ENCODE peak calls at places on chromosomes 1 and 21, in six cellular contexts. One of them, this sample, is unnamed.

GRCh38 chr1:46515576-46515975 is 25.9 kb downstream of the DMBX1 start:
- DNase-seq in small intestine: no peak
- DNase-seq in HFFc6: no peak
- DNase-seq in transverse colon: no peak
- DNase-seq in activated CD8-positive, alpha-beta memory T cell treated with anti-CD3 and anti-CD28 coated beads, Interleukin-2, amount 10 ng/mL, durations not matched to agents 7 days and 5 days: no peak
- DNase-seq in NCI-H460: no peak
- DNase-seq in this sample: no peak

GRCh38 chr1:156848461-156849150 is 10.3 kb downstream of the INSRR start:
- DNase-seq in activated CD8-positive, alpha-beta memory T cell treated with anti-CD3 and anti-CD28 coated beads, Interleukin-2, amount 10 ng/mL, durations not matched to agents 7 days and 5 days: peak; percentile 90
- DNase-seq in HFFc6: no peak
- DNase-seq in NCI-H460: no peak
- DNase-seq in small intestine: peak; percentile 64
- DNase-seq in transverse colon: peak; percentile 65
- DNase-seq in this sample: no peak

GRCh38 chr1:113074237-113074636 is 1.2 kb downstream of the LRIG2 start:
- DNase-seq in HFFc6: no peak
- DNase-seq in small intestine: no peak
- DNase-seq in activated CD8-positive, alpha-beta memory T cell treated with anti-CD3 and anti-CD28 coated beads, Interleukin-2, amount 10 ng/mL, durations not matched to agents 7 days and 5 days: no peak
- DNase-seq in NCI-H460: no peak
- DNase-seq in transverse colon: no peak
- DNase-seq in this sample: no peak

GRCh38 chr1:184614667-184615066 is 140.0 kb downstream of the EDEM3 start:
- DNase-seq in HFFc6: no peak
- DNase-seq in NCI-H460: no peak
- DNase-seq in small intestine: no peak
- DNase-seq in transverse colon: no peak
- DNase-seq in activated CD8-positive, alpha-beta memory T cell treated with anti-CD3 and anti-CD28 coated beads, Interleukin-2, amount 10 ng/mL, durations not matched to agents 7 days and 5 days: no peak
- DNase-seq in this sample: no peak

GRCh38 chr1:233735847-233736246 is 121.9 kb downstream of the KCNK1 start:
- DNase-seq in NCI-H460: no peak
- DNase-seq in HFFc6: no peak
- DNase-seq in small intestine: no peak
- DNase-seq in transverse colon: no peak
- DNase-seq in activated CD8-positive, alpha-beta memory T cell treated with anti-CD3 and anti-CD28 coated beads, Interleukin-2, amount 10 ng/mL, durations not matched to agents 7 days and 5 days: no peak
- DNase-seq in this sample: no peak

GRCh38 chr1:151568626-151569088 is 28.5 kb downstream of the TUFT1 start:
- DNase-seq in small intestine: peak; percentile 74
- DNase-seq in activated CD8-positive, alpha-beta memory T cell treated with anti-CD3 and anti-CD28 coated beads, Interleukin-2, amount 10 ng/mL, durations not matched to agents 7 days and 5 days: peak; percentile 44
- DNase-seq in NCI-H460: no peak
- DNase-seq in HFFc6: no peak
- DNase-seq in transverse colon: no peak
- DNase-seq in this sample: no peak

GRCh38 chr1:60108223-60108622 is 34.7 kb upstream of the C1orf87 start:
- DNase-seq in NCI-H460: no peak
- DNase-seq in HFFc6: no peak
- DNase-seq in activated CD8-positive, alpha-beta memory T cell treated with anti-CD3 and anti-CD28 coated beads, Interleukin-2, amount 10 ng/mL, durations not matched to agents 7 days and 5 days: no peak
- DNase-seq in transverse colon: no peak
- DNase-seq in small intestine: no peak
- DNase-seq in this sample: no peak

GRCh38 chr1:19786988-19787423 is 12.7 kb downstream of the TMCO4 start:
- DNase-seq in NCI-H460: no peak
- DNase-seq in activated CD8-positive, alpha-beta memory T cell treated with anti-CD3 and anti-CD28 coated beads, Interleukin-2, amount 10 ng/mL, durations not matched to agents 7 days and 5 days: no peak
- DNase-seq in transverse colon: peak; percentile 44
- DNase-seq in small intestine: no peak
- DNase-seq in HFFc6: no peak
- DNase-seq in this sample: no peak

GRCh38 chr1:17119744-17120482 is 662 bp upstream of the PADI2 start:
- DNase-seq in small intestine: no peak
- DNase-seq in activated CD8-positive, alpha-beta memory T cell treated with anti-CD3 and anti-CD28 coated beads, Interleukin-2, amount 10 ng/mL, durations not matched to agents 7 days and 5 days: no peak
- DNase-seq in HFFc6: no peak
- DNase-seq in NCI-H460: no peak
- DNase-seq in transverse colon: no peak
- DNase-seq in this sample: peak; percentile 93

GRCh38 chr1:174676856-174677255 is 229.1 kb downstream of the GPR52 start:
- DNase-seq in transverse colon: no peak
- DNase-seq in activated CD8-positive, alpha-beta memory T cell treated with anti-CD3 and anti-CD28 coated beads, Interleukin-2, amount 10 ng/mL, durations not matched to agents 7 days and 5 days: no peak
- DNase-seq in NCI-H460: no peak
- DNase-seq in HFFc6: no peak
- DNase-seq in small intestine: no peak
- DNase-seq in this sample: no peak

GRCh38 chr1:181846001-181846645 is 215.4 kb downstream of the ZNF648 start:
- DNase-seq in small intestine: no peak
- DNase-seq in transverse colon: no peak
- DNase-seq in NCI-H460: no peak
- DNase-seq in activated CD8-positive, alpha-beta memory T cell treated with anti-CD3 and anti-CD28 coated beads, Interleukin-2, amount 10 ng/mL, durations not matched to agents 7 days and 5 days: no peak
- DNase-seq in HFFc6: no peak
- DNase-seq in this sample: no peak

GRCh38 chr1:184388671-184389292 is 2.0 kb downstream of the C1orf21 start:
- DNase-seq in small intestine: no peak
- DNase-seq in NCI-H460: no peak
- DNase-seq in activated CD8-positive, alpha-beta memory T cell treated with anti-CD3 and anti-CD28 coated beads, Interleukin-2, amount 10 ng/mL, durations not matched to agents 7 days and 5 days: no peak
- DNase-seq in transverse colon: no peak
- DNase-seq in HFFc6: no peak
- DNase-seq in this sample: no peak

GRCh38 chr1:209630383-209631219 is 21.6 kb downstream of the LAMB3 start:
- DNase-seq in NCI-H460: no peak
- DNase-seq in transverse colon: no peak
- DNase-seq in activated CD8-positive, alpha-beta memory T cell treated with anti-CD3 and anti-CD28 coated beads, Interleukin-2, amount 10 ng/mL, durations not matched to agents 7 days and 5 days: no peak
- DNase-seq in HFFc6: no peak
- DNase-seq in small intestine: peak; percentile 47
- DNase-seq in this sample: no peak

GRCh38 chr1:119829636-119830035 is 18.4 kb upstream of the REG4 start:
- DNase-seq in activated CD8-positive, alpha-beta memory T cell treated with anti-CD3 and anti-CD28 coated beads, Interleukin-2, amount 10 ng/mL, durations not matched to agents 7 days and 5 days: no peak
- DNase-seq in HFFc6: no peak
- DNase-seq in small intestine: no peak
- DNase-seq in NCI-H460: no peak
- DNase-seq in transverse colon: no peak
- DNase-seq in this sample: no peak

GRCh38 chr1:77639056-77639455 is 43.4 kb downstream of the ZZZ3 start:
- DNase-seq in NCI-H460: no peak
- DNase-seq in transverse colon: no peak
- DNase-seq in activated CD8-positive, alpha-beta memory T cell treated with anti-CD3 and anti-CD28 coated beads, Interleukin-2, amount 10 ng/mL, durations not matched to agents 7 days and 5 days: no peak
- DNase-seq in small intestine: no peak
- DNase-seq in HFFc6: peak; percentile 54
- DNase-seq in this sample: no peak

GRCh38 chr1:29453502-29454240 is 217.3 kb downstream of the PTPRU start:
- DNase-seq in small intestine: peak; percentile 12
- DNase-seq in NCI-H460: peak; percentile 24
- DNase-seq in activated CD8-positive, alpha-beta memory T cell treated with anti-CD3 and anti-CD28 coated beads, Interleukin-2, amount 10 ng/mL, durations not matched to agents 7 days and 5 days: no peak
- DNase-seq in transverse colon: no peak
- DNase-seq in HFFc6: peak; percentile 33
- DNase-seq in this sample: peak; percentile 68

GRCh38 chr1:37549341-37549740 is 4.8 kb downstream of the SNIP1 start:
- DNase-seq in transverse colon: no peak
- DNase-seq in NCI-H460: no peak
- DNase-seq in HFFc6: no peak
- DNase-seq in activated CD8-positive, alpha-beta memory T cell treated with anti-CD3 and anti-CD28 coated beads, Interleukin-2, amount 10 ng/mL, durations not matched to agents 7 days and 5 days: no peak
- DNase-seq in small intestine: no peak
- DNase-seq in this sample: no peak

GRCh38 chr1:14877224-14877623 is 276.3 kb upstream of the TMEM51 start:
- DNase-seq in activated CD8-positive, alpha-beta memory T cell treated with anti-CD3 and anti-CD28 coated beads, Interleukin-2, amount 10 ng/mL, durations not matched to agents 7 days and 5 days: no peak
- DNase-seq in small intestine: no peak
- DNase-seq in transverse colon: no peak
- DNase-seq in NCI-H460: no peak
- DNase-seq in HFFc6: no peak
- DNase-seq in this sample: no peak

GRCh38 chr1:100387644-100388350 is 35.5 kb downstream of the CDC14A start:
- DNase-seq in transverse colon: no peak
- DNase-seq in HFFc6: no peak
- DNase-seq in small intestine: no peak
- DNase-seq in NCI-H460: no peak
- DNase-seq in activated CD8-positive, alpha-beta memory T cell treated with anti-CD3 and anti-CD28 coated beads, Interleukin-2, amount 10 ng/mL, durations not matched to agents 7 days and 5 days: no peak
- DNase-seq in this sample: no peak

GRCh38 chr1:48448932-48449331 is 23.1 kb downstream of the SPATA6 start:
- DNase-seq in NCI-H460: no peak
- DNase-seq in transverse colon: no peak
- DNase-seq in activated CD8-positive, alpha-beta memory T cell treated with anti-CD3 and anti-CD28 coated beads, Interleukin-2, amount 10 ng/mL, durations not matched to agents 7 days and 5 days: no peak
- DNase-seq in HFFc6: no peak
- DNase-seq in small intestine: no peak
- DNase-seq in this sample: no peak

GRCh38 chr1:48903291-48903690 is 126.6 kb upstream of the BEND5 start:
- DNase-seq in small intestine: no peak
- DNase-seq in NCI-H460: no peak
- DNase-seq in activated CD8-positive, alpha-beta memory T cell treated with anti-CD3 and anti-CD28 coated beads, Interleukin-2, amount 10 ng/mL, durations not matched to agents 7 days and 5 days: no peak
- DNase-seq in transverse colon: no peak
- DNase-seq in HFFc6: no peak
- DNase-seq in this sample: no peak

GRCh38 chr1:229570891-229571516 is 12.5 kb upstream of the ABCB10 start:
- DNase-seq in small intestine: no peak
- DNase-seq in activated CD8-positive, alpha-beta memory T cell treated with anti-CD3 and anti-CD28 coated beads, Interleukin-2, amount 10 ng/mL, durations not matched to agents 7 days and 5 days: no peak
- DNase-seq in transverse colon: no peak
- DNase-seq in NCI-H460: no peak
- DNase-seq in HFFc6: no peak
- DNase-seq in this sample: no peak

GRCh38 chr1:17696417-17697301 is 58.5 kb upstream of the ACTL8 start:
- DNase-seq in small intestine: peak; percentile 10
- DNase-seq in transverse colon: no peak
- DNase-seq in activated CD8-positive, alpha-beta memory T cell treated with anti-CD3 and anti-CD28 coated beads, Interleukin-2, amount 10 ng/mL, durations not matched to agents 7 days and 5 days: no peak
- DNase-seq in HFFc6: peak; percentile 79
- DNase-seq in NCI-H460: peak; percentile 30
- DNase-seq in this sample: no peak

GRCh38 chr21:7951854-7952519 is 2569.4 kb upstream of the TPTE start:
- DNase-seq in small intestine: no peak
- DNase-seq in HFFc6: no peak
- DNase-seq in transverse colon: no peak
- DNase-seq in activated CD8-positive, alpha-beta memory T cell treated with anti-CD3 and anti-CD28 coated beads, Interleukin-2, amount 10 ng/mL, durations not matched to agents 7 days and 5 days: no peak
- DNase-seq in NCI-H460: no peak
- DNase-seq in this sample: peak; percentile 26

GRCh38 chr21:44941567-44941966 is 1.7 kb downstream of the SLX9 start:
- DNase-seq in small intestine: no peak
- DNase-seq in NCI-H460: no peak
- DNase-seq in HFFc6: no peak
- DNase-seq in transverse colon: no peak
- DNase-seq in activated CD8-positive, alpha-beta memory T cell treated with anti-CD3 and anti-CD28 coated beads, Interleukin-2, amount 10 ng/mL, durations not matched to agents 7 days and 5 days: no peak
- DNase-seq in this sample: no peak

GRCh38 chr1:33654267-33654832 is 181.9 kb downstream of the ZSCAN20 start:
- DNase-seq in HFFc6: peak; percentile 1
- DNase-seq in small intestine: peak; percentile 14
- DNase-seq in transverse colon: no peak
- DNase-seq in activated CD8-positive, alpha-beta memory T cell treated with anti-CD3 and anti-CD28 coated beads, Interleukin-2, amount 10 ng/mL, durations not matched to agents 7 days and 5 days: no peak
- DNase-seq in NCI-H460: no peak
- DNase-seq in this sample: peak; percentile 41

GRCh38 chr1:11841245-11842153 is 6.1 kb downstream of the NPPA start:
- DNase-seq in activated CD8-positive, alpha-beta memory T cell treated with anti-CD3 and anti-CD28 coated beads, Interleukin-2, amount 10 ng/mL, durations not matched to agents 7 days and 5 days: no peak
- DNase-seq in small intestine: no peak
- DNase-seq in NCI-H460: no peak
- DNase-seq in transverse colon: no peak
- DNase-seq in HFFc6: no peak
- DNase-seq in this sample: no peak

GRCh38 chr1:183480971-183481431 is 8.7 kb downstream of the SMG7 start:
- DNase-seq in HFFc6: peak; percentile 4
- DNase-seq in activated CD8-positive, alpha-beta memory T cell treated with anti-CD3 and anti-CD28 coated beads, Interleukin-2, amount 10 ng/mL, durations not matched to agents 7 days and 5 days: no peak
- DNase-seq in NCI-H460: no peak
- DNase-seq in small intestine: no peak
- DNase-seq in transverse colon: no peak
- DNase-seq in this sample: no peak

GRCh38 chr1:205162301-205162700 is 40.5 kb upstream of the RBBP5 start:
- DNase-seq in HFFc6: no peak
- DNase-seq in NCI-H460: no peak
- DNase-seq in small intestine: no peak
- DNase-seq in transverse colon: no peak
- DNase-seq in activated CD8-positive, alpha-beta memory T cell treated with anti-CD3 and anti-CD28 coated beads, Interleukin-2, amount 10 ng/mL, durations not matched to agents 7 days and 5 days: no peak
- DNase-seq in this sample: no peak

GRCh38 chr1:23611601-23612327 is 52.5 kb upstream of the ID3 start:
- DNase-seq in NCI-H460: no peak
- DNase-seq in HFFc6: no peak
- DNase-seq in activated CD8-positive, alpha-beta memory T cell treated with anti-CD3 and anti-CD28 coated beads, Interleukin-2, amount 10 ng/mL, durations not matched to agents 7 days and 5 days: no peak
- DNase-seq in transverse colon: no peak
- DNase-seq in small intestine: no peak
- DNase-seq in this sample: no peak

GRCh38 chr1:203796223-203796747 is 862 bp downstream of the ZBED6 start:
- DNase-seq in HFFc6: peak; percentile 20
- DNase-seq in transverse colon: peak; percentile 36
- DNase-seq in small intestine: peak; percentile 44
- DNase-seq in activated CD8-positive, alpha-beta memory T cell treated with anti-CD3 and anti-CD28 coated beads, Interleukin-2, amount 10 ng/mL, durations not matched to agents 7 days and 5 days: peak; percentile 54
- DNase-seq in NCI-H460: no peak
- DNase-seq in this sample: peak; percentile 64

GRCh38 chr1:111605553-111605952 is 14.0 kb upstream of the RAP1A start:
- DNase-seq in HFFc6: peak; percentile 30
- DNase-seq in small intestine: no peak
- DNase-seq in transverse colon: no peak
- DNase-seq in activated CD8-positive, alpha-beta memory T cell treated with anti-CD3 and anti-CD28 coated beads, Interleukin-2, amount 10 ng/mL, durations not matched to agents 7 days and 5 days: no peak
- DNase-seq in NCI-H460: no peak
- DNase-seq in this sample: peak; percentile 44

GRCh38 chr1:43934279-43934985 is 831 bp downstream of the ARTN start:
- DNase-seq in transverse colon: peak; percentile 82
- DNase-seq in NCI-H460: peak; percentile 62
- DNase-seq in HFFc6: peak; percentile 44
- DNase-seq in small intestine: peak; percentile 55
- DNase-seq in activated CD8-positive, alpha-beta memory T cell treated with anti-CD3 and anti-CD28 coated beads, Interleukin-2, amount 10 ng/mL, durations not matched to agents 7 days and 5 days: peak; percentile 72
- DNase-seq in this sample: peak; percentile 81

GRCh38 chr1:203441811-203442210 is 33.8 kb upstream of the PRELP start:
- DNase-seq in NCI-H460: no peak
- DNase-seq in small intestine: no peak
- DNase-seq in transverse colon: no peak
- DNase-seq in HFFc6: no peak
- DNase-seq in activated CD8-positive, alpha-beta memory T cell treated with anti-CD3 and anti-CD28 coated beads, Interleukin-2, amount 10 ng/mL, durations not matched to agents 7 days and 5 days: no peak
- DNase-seq in this sample: no peak

GRCh38 chr1:181061891-181062777 is 26.4 kb upstream of the IER5 start:
- DNase-seq in activated CD8-positive, alpha-beta memory T cell treated with anti-CD3 and anti-CD28 coated beads, Interleukin-2, amount 10 ng/mL, durations not matched to agents 7 days and 5 days: no peak
- DNase-seq in NCI-H460: no peak
- DNase-seq in HFFc6: no peak
- DNase-seq in small intestine: no peak
- DNase-seq in transverse colon: peak; percentile 25
- DNase-seq in this sample: peak; percentile 89